ENCODE peak calls at places on chromosomes 4 and X, in ten cellular contexts. One of them, this sample, is unnamed.

GRCh38 chr4:82833696-82834313 is 35.2 kb upstream of the SCD5 start:
- DNase-seq in iris pigment epithelial cell: peak
- DNase-seq in HEK293T: peak
- DNase-seq in astrocyte: peak
- DNase-seq in stimulated activated CD8-positive, alpha-beta memory T cell treated with anti-CD3 and anti-CD28 coated beads, Interleukin-7, amount 100 ng/mL, for 24 hours: no peak
- DNase-seq in NCI-H1105 treated with DMSO at 0.1 percent for 48 hours: no peak
- DNase-seq in fibroblast of pulmonary artery: peak
- DNase-seq in RWPE2: no peak
- DNase-seq in SW480: peak
- DNase-seq in NCI-H748 treated with DMSO at 0.1 percent for 48 hours: no peak
- DNase-seq in this sample: no peak

GRCh38 chr4:105277702-105278101 is 131.0 kb downstream of the TET2 start:
- DNase-seq in iris pigment epithelial cell: no peak
- DNase-seq in HEK293T: no peak
- DNase-seq in astrocyte: no peak
- DNase-seq in stimulated activated CD8-positive, alpha-beta memory T cell treated with anti-CD3 and anti-CD28 coated beads, Interleukin-7, amount 100 ng/mL, for 24 hours: no peak
- DNase-seq in NCI-H1105 treated with DMSO at 0.1 percent for 48 hours: peak
- DNase-seq in fibroblast of pulmonary artery: no peak
- DNase-seq in RWPE2: no peak
- DNase-seq in SW480: no peak
- DNase-seq in NCI-H748 treated with DMSO at 0.1 percent for 48 hours: peak
- DNase-seq in this sample: no peak

GRCh38 chr4:140755811-140756291 is 334 bp downstream of the TBC1D9 start:
- DNase-seq in iris pigment epithelial cell: peak
- DNase-seq in HEK293T: peak
- DNase-seq in astrocyte: peak
- DNase-seq in stimulated activated CD8-positive, alpha-beta memory T cell treated with anti-CD3 and anti-CD28 coated beads, Interleukin-7, amount 100 ng/mL, for 24 hours: no peak
- DNase-seq in NCI-H1105 treated with DMSO at 0.1 percent for 48 hours: no peak
- DNase-seq in fibroblast of pulmonary artery: peak
- DNase-seq in RWPE2: peak
- DNase-seq in SW480: peak
- DNase-seq in NCI-H748 treated with DMSO at 0.1 percent for 48 hours: no peak
- DNase-seq in this sample: peak

GRCh38 chr4:144599621-144600020 is 46.3 kb upstream of the HHIP start:
- DNase-seq in iris pigment epithelial cell: peak
- DNase-seq in HEK293T: no peak
- DNase-seq in astrocyte: peak
- DNase-seq in stimulated activated CD8-positive, alpha-beta memory T cell treated with anti-CD3 and anti-CD28 coated beads, Interleukin-7, amount 100 ng/mL, for 24 hours: no peak
- DNase-seq in NCI-H1105 treated with DMSO at 0.1 percent for 48 hours: no peak
- DNase-seq in fibroblast of pulmonary artery: no peak
- DNase-seq in RWPE2: no peak
- DNase-seq in SW480: peak
- DNase-seq in NCI-H748 treated with DMSO at 0.1 percent for 48 hours: no peak
- DNase-seq in this sample: no peak

GRCh38 chr4:186829740-186830449 is 106.2 kb upstream of the FAT1 start:
- DNase-seq in iris pigment epithelial cell: peak
- DNase-seq in HEK293T: no peak
- DNase-seq in astrocyte: peak
- DNase-seq in stimulated activated CD8-positive, alpha-beta memory T cell treated with anti-CD3 and anti-CD28 coated beads, Interleukin-7, amount 100 ng/mL, for 24 hours: no peak
- DNase-seq in NCI-H1105 treated with DMSO at 0.1 percent for 48 hours: no peak
- DNase-seq in fibroblast of pulmonary artery: peak
- DNase-seq in RWPE2: no peak
- DNase-seq in SW480: no peak
- DNase-seq in NCI-H748 treated with DMSO at 0.1 percent for 48 hours: no peak
- DNase-seq in this sample: no peak

GRCh38 chr4:102641796-102642195 is 119.0 kb downstream of the MANBA start:
- DNase-seq in iris pigment epithelial cell: no peak
- DNase-seq in HEK293T: no peak
- DNase-seq in astrocyte: no peak
- DNase-seq in stimulated activated CD8-positive, alpha-beta memory T cell treated with anti-CD3 and anti-CD28 coated beads, Interleukin-7, amount 100 ng/mL, for 24 hours: no peak
- DNase-seq in NCI-H1105 treated with DMSO at 0.1 percent for 48 hours: no peak
- DNase-seq in fibroblast of pulmonary artery: no peak
- DNase-seq in RWPE2: no peak
- DNase-seq in SW480: no peak
- DNase-seq in NCI-H748 treated with DMSO at 0.1 percent for 48 hours: no peak
- DNase-seq in this sample: no peak

GRCh38 chrX:130012683-130013082 is 30.2 kb downstream of the BCORL1 start:
- DNase-seq in iris pigment epithelial cell: no peak
- DNase-seq in HEK293T: no peak
- DNase-seq in astrocyte: no peak
- DNase-seq in stimulated activated CD8-positive, alpha-beta memory T cell treated with anti-CD3 and anti-CD28 coated beads, Interleukin-7, amount 100 ng/mL, for 24 hours: no peak
- DNase-seq in NCI-H1105 treated with DMSO at 0.1 percent for 48 hours: no peak
- DNase-seq in fibroblast of pulmonary artery: no peak
- DNase-seq in RWPE2: no peak
- DNase-seq in SW480: no peak
- DNase-seq in NCI-H748 treated with DMSO at 0.1 percent for 48 hours: no peak
- DNase-seq in this sample: no peak

GRCh38 chrX:70087857-70088256 is 25.6 kb downstream of the OTUD6A start:
- DNase-seq in iris pigment epithelial cell: peak
- DNase-seq in HEK293T: no peak
- DNase-seq in astrocyte: no peak
- DNase-seq in stimulated activated CD8-positive, alpha-beta memory T cell treated with anti-CD3 and anti-CD28 coated beads, Interleukin-7, amount 100 ng/mL, for 24 hours: no peak
- DNase-seq in NCI-H1105 treated with DMSO at 0.1 percent for 48 hours: peak
- DNase-seq in fibroblast of pulmonary artery: peak
- DNase-seq in RWPE2: no peak
- DNase-seq in SW480: no peak
- DNase-seq in NCI-H748 treated with DMSO at 0.1 percent for 48 hours: no peak
- DNase-seq in this sample: no peak

GRCh38 chr4:151641167-151641566 is 119.6 kb downstream of the GATB start:
- DNase-seq in iris pigment epithelial cell: peak
- DNase-seq in HEK293T: no peak
- DNase-seq in astrocyte: peak
- DNase-seq in stimulated activated CD8-positive, alpha-beta memory T cell treated with anti-CD3 and anti-CD28 coated beads, Interleukin-7, amount 100 ng/mL, for 24 hours: no peak
- DNase-seq in NCI-H1105 treated with DMSO at 0.1 percent for 48 hours: no peak
- DNase-seq in fibroblast of pulmonary artery: peak
- DNase-seq in RWPE2: no peak
- DNase-seq in SW480: no peak
- DNase-seq in NCI-H748 treated with DMSO at 0.1 percent for 48 hours: no peak
- DNase-seq in this sample: no peak

GRCh38 chr4:7474320-7474719 is 39.6 kb upstream of the PSAPL1 start:
- DNase-seq in iris pigment epithelial cell: no peak
- DNase-seq in HEK293T: no peak
- DNase-seq in astrocyte: no peak
- DNase-seq in stimulated activated CD8-positive, alpha-beta memory T cell treated with anti-CD3 and anti-CD28 coated beads, Interleukin-7, amount 100 ng/mL, for 24 hours: no peak
- DNase-seq in NCI-H1105 treated with DMSO at 0.1 percent for 48 hours: no peak
- DNase-seq in fibroblast of pulmonary artery: no peak
- DNase-seq in RWPE2: no peak
- DNase-seq in SW480: no peak
- DNase-seq in NCI-H748 treated with DMSO at 0.1 percent for 48 hours: no peak
- DNase-seq in this sample: no peak

GRCh38 chr4:128068927-128069326 is 7.8 kb downstream of the LARP1B start:
- DNase-seq in iris pigment epithelial cell: peak
- DNase-seq in HEK293T: peak
- DNase-seq in astrocyte: no peak
- DNase-seq in stimulated activated CD8-positive, alpha-beta memory T cell treated with anti-CD3 and anti-CD28 coated beads, Interleukin-7, amount 100 ng/mL, for 24 hours: no peak
- DNase-seq in NCI-H1105 treated with DMSO at 0.1 percent for 48 hours: no peak
- DNase-seq in fibroblast of pulmonary artery: peak
- DNase-seq in RWPE2: no peak
- DNase-seq in SW480: no peak
- DNase-seq in NCI-H748 treated with DMSO at 0.1 percent for 48 hours: no peak
- DNase-seq in this sample: no peak

GRCh38 chrX:70834587-70834986 is 73.9 kb downstream of the TEX11 start:
- DNase-seq in iris pigment epithelial cell: no peak
- DNase-seq in HEK293T: no peak
- DNase-seq in astrocyte: no peak
- DNase-seq in stimulated activated CD8-positive, alpha-beta memory T cell treated with anti-CD3 and anti-CD28 coated beads, Interleukin-7, amount 100 ng/mL, for 24 hours: no peak
- DNase-seq in NCI-H1105 treated with DMSO at 0.1 percent for 48 hours: no peak
- DNase-seq in fibroblast of pulmonary artery: no peak
- DNase-seq in RWPE2: no peak
- DNase-seq in SW480: no peak
- DNase-seq in NCI-H748 treated with DMSO at 0.1 percent for 48 hours: no peak
- DNase-seq in this sample: no peak

GRCh38 chr4:87032884-87033533 is 98.2 kb downstream of the AFF1 start:
- DNase-seq in iris pigment epithelial cell: peak
- DNase-seq in HEK293T: no peak
- DNase-seq in astrocyte: peak
- DNase-seq in stimulated activated CD8-positive, alpha-beta memory T cell treated with anti-CD3 and anti-CD28 coated beads, Interleukin-7, amount 100 ng/mL, for 24 hours: no peak
- DNase-seq in NCI-H1105 treated with DMSO at 0.1 percent for 48 hours: no peak
- DNase-seq in fibroblast of pulmonary artery: peak
- DNase-seq in RWPE2: no peak
- DNase-seq in SW480: no peak
- DNase-seq in NCI-H748 treated with DMSO at 0.1 percent for 48 hours: no peak
- DNase-seq in this sample: no peak

GRCh38 chrX:67555578-67556203 is 11.9 kb downstream of the AR start:
- DNase-seq in iris pigment epithelial cell: peak
- DNase-seq in HEK293T: peak
- DNase-seq in astrocyte: no peak
- DNase-seq in stimulated activated CD8-positive, alpha-beta memory T cell treated with anti-CD3 and anti-CD28 coated beads, Interleukin-7, amount 100 ng/mL, for 24 hours: no peak
- DNase-seq in NCI-H1105 treated with DMSO at 0.1 percent for 48 hours: no peak
- DNase-seq in fibroblast of pulmonary artery: peak
- DNase-seq in RWPE2: no peak
- DNase-seq in SW480: peak
- DNase-seq in NCI-H748 treated with DMSO at 0.1 percent for 48 hours: no peak
- DNase-seq in this sample: no peak

GRCh38 chrX:95764972-95765451 is 919.6 kb upstream of the DIAPH2 start:
- DNase-seq in iris pigment epithelial cell: peak
- DNase-seq in HEK293T: peak
- DNase-seq in astrocyte: peak
- DNase-seq in stimulated activated CD8-positive, alpha-beta memory T cell treated with anti-CD3 and anti-CD28 coated beads, Interleukin-7, amount 100 ng/mL, for 24 hours: no peak
- DNase-seq in NCI-H1105 treated with DMSO at 0.1 percent for 48 hours: peak
- DNase-seq in fibroblast of pulmonary artery: peak
- DNase-seq in RWPE2: no peak
- DNase-seq in SW480: peak
- DNase-seq in NCI-H748 treated with DMSO at 0.1 percent for 48 hours: no peak
- DNase-seq in this sample: no peak

GRCh38 chr4:89708903-89709361 is 128.0 kb downstream of the SNCA start:
- DNase-seq in iris pigment epithelial cell: peak
- DNase-seq in HEK293T: peak
- DNase-seq in astrocyte: peak
- DNase-seq in stimulated activated CD8-positive, alpha-beta memory T cell treated with anti-CD3 and anti-CD28 coated beads, Interleukin-7, amount 100 ng/mL, for 24 hours: no peak
- DNase-seq in NCI-H1105 treated with DMSO at 0.1 percent for 48 hours: no peak
- DNase-seq in fibroblast of pulmonary artery: peak
- DNase-seq in RWPE2: no peak
- DNase-seq in SW480: no peak
- DNase-seq in NCI-H748 treated with DMSO at 0.1 percent for 48 hours: no peak
- DNase-seq in this sample: no peak

GRCh38 chrX:134670241-134670811 is 12.1 kb upstream of the PLAC1 start:
- DNase-seq in iris pigment epithelial cell: peak
- DNase-seq in HEK293T: no peak
- DNase-seq in astrocyte: peak
- DNase-seq in stimulated activated CD8-positive, alpha-beta memory T cell treated with anti-CD3 and anti-CD28 coated beads, Interleukin-7, amount 100 ng/mL, for 24 hours: no peak
- DNase-seq in NCI-H1105 treated with DMSO at 0.1 percent for 48 hours: no peak
- DNase-seq in fibroblast of pulmonary artery: peak
- DNase-seq in RWPE2: peak
- DNase-seq in SW480: peak
- DNase-seq in NCI-H748 treated with DMSO at 0.1 percent for 48 hours: no peak
- DNase-seq in this sample: no peak

GRCh38 chrX:19776753-19777152 is 110.6 kb downstream of the SH3KBP1 start:
- DNase-seq in iris pigment epithelial cell: no peak
- DNase-seq in HEK293T: no peak
- DNase-seq in astrocyte: no peak
- DNase-seq in stimulated activated CD8-positive, alpha-beta memory T cell treated with anti-CD3 and anti-CD28 coated beads, Interleukin-7, amount 100 ng/mL, for 24 hours: no peak
- DNase-seq in NCI-H1105 treated with DMSO at 0.1 percent for 48 hours: no peak
- DNase-seq in fibroblast of pulmonary artery: no peak
- DNase-seq in RWPE2: no peak
- DNase-seq in SW480: no peak
- DNase-seq in NCI-H748 treated with DMSO at 0.1 percent for 48 hours: no peak
- DNase-seq in this sample: no peak

GRCh38 chr4:145921231-145921630 is 17.4 kb downstream of the ZNF827 start:
- DNase-seq in iris pigment epithelial cell: no peak
- DNase-seq in HEK293T: no peak
- DNase-seq in astrocyte: no peak
- DNase-seq in stimulated activated CD8-positive, alpha-beta memory T cell treated with anti-CD3 and anti-CD28 coated beads, Interleukin-7, amount 100 ng/mL, for 24 hours: no peak
- DNase-seq in NCI-H1105 treated with DMSO at 0.1 percent for 48 hours: no peak
- DNase-seq in fibroblast of pulmonary artery: no peak
- DNase-seq in RWPE2: no peak
- DNase-seq in SW480: no peak
- DNase-seq in NCI-H748 treated with DMSO at 0.1 percent for 48 hours: no peak
- DNase-seq in this sample: no peak

GRCh38 chrX:93580634-93581033 is 92.7 kb downstream of the NAP1L3 start:
- DNase-seq in iris pigment epithelial cell: no peak
- DNase-seq in HEK293T: no peak
- DNase-seq in astrocyte: no peak
- DNase-seq in stimulated activated CD8-positive, alpha-beta memory T cell treated with anti-CD3 and anti-CD28 coated beads, Interleukin-7, amount 100 ng/mL, for 24 hours: no peak
- DNase-seq in NCI-H1105 treated with DMSO at 0.1 percent for 48 hours: no peak
- DNase-seq in fibroblast of pulmonary artery: no peak
- DNase-seq in RWPE2: no peak
- DNase-seq in SW480: no peak
- DNase-seq in NCI-H748 treated with DMSO at 0.1 percent for 48 hours: no peak
- DNase-seq in this sample: no peak

GRCh38 chrX:54043696-54044125 is 562 bp downstream of the PHF8 start:
- DNase-seq in iris pigment epithelial cell: peak
- DNase-seq in HEK293T: peak
- DNase-seq in astrocyte: peak
- DNase-seq in stimulated activated CD8-positive, alpha-beta memory T cell treated with anti-CD3 and anti-CD28 coated beads, Interleukin-7, amount 100 ng/mL, for 24 hours: no peak
- DNase-seq in NCI-H1105 treated with DMSO at 0.1 percent for 48 hours: peak
- DNase-seq in fibroblast of pulmonary artery: peak
- DNase-seq in RWPE2: no peak
- DNase-seq in SW480: peak
- DNase-seq in NCI-H748 treated with DMSO at 0.1 percent for 48 hours: peak
- DNase-seq in this sample: no peak

GRCh38 chr4:142881331-142881730 is 35.2 kb upstream of the INPP4B start:
- DNase-seq in iris pigment epithelial cell: no peak
- DNase-seq in HEK293T: no peak
- DNase-seq in astrocyte: no peak
- DNase-seq in stimulated activated CD8-positive, alpha-beta memory T cell treated with anti-CD3 and anti-CD28 coated beads, Interleukin-7, amount 100 ng/mL, for 24 hours: no peak
- DNase-seq in NCI-H1105 treated with DMSO at 0.1 percent for 48 hours: no peak
- DNase-seq in fibroblast of pulmonary artery: no peak
- DNase-seq in RWPE2: no peak
- DNase-seq in SW480: no peak
- DNase-seq in NCI-H748 treated with DMSO at 0.1 percent for 48 hours: no peak
- DNase-seq in this sample: no peak

This sample was measured in suprapubic skin.